ENCODE peak calls at places on chromosomes 6 and 20, in ten cellular contexts. B is astrocyte, D is fibroblast of lung, T is K562, J is GM23248, R is PC-3, W is hepatocyte, I is HepG2, Y is neural progenitor cell, V is SK-N-MC. L is an unnamed sample. For H3K9me3, the result is how much of the 10 kb centered on the place peaks cover.

GRCh38 chr6:163533443-163533842 is 118.9 kb downstream of the QKI start:
- DNase-seq in B (peak), D (peak), T (no peak), J (peak), R (peak), W (peak), I (peak), Y (no peak), V (no peak), L (no peak)

GRCh38 chr6:42942444-42942843 is 13.2 kb downstream of the CNPY3 start:
- DNase-seq in B (no peak), D (no peak), T (no peak), J (no peak), R (no peak), W (no peak), I (peak), Y (no peak), V (no peak), L (no peak)

GRCh38 chr6:54632984-54633565 is 213.5 kb upstream of the FAM83B start:
- DNase-seq in B (no peak), D (no peak), T (no peak), J (no peak), R (no peak), W (no peak), I (no peak), Y (no peak), V (no peak), L (no peak)

GRCh38 chr6:5623769-5624168 is 362.5 kb downstream of the FARS2 start:
- DNase-seq in B (no peak), D (no peak), T (no peak), J (no peak), R (no peak), W (no peak), I (no peak), Y (no peak), V (no peak), L (no peak)

GRCh38 chr6:4964675-4965336 is 39.0 kb downstream of the RPP40 start:
- DNase-seq in B (no peak), D (no peak), T (no peak), J (no peak), R (no peak), W (no peak), I (no peak), Y (no peak), V (no peak), L (no peak)

GRCh38 chr6:131995924-131996323 is 44.8 kb upstream of the CCN2 start:
- DNase-seq in B (peak), D (peak), T (no peak), J (peak), R (peak), W (no peak), I (no peak), Y (no peak), V (no peak), L (peak)

GRCh38 chr6:34697904-34698557 is 1.5 kb upstream of the ILRUN start:
- DNase-seq in B (no peak), D (no peak), T (no peak), J (no peak), R (no peak), W (no peak), I (no peak), Y (no peak), V (no peak), L (no peak)

GRCh38 chr20:17966432-17967312 is 1.9 kb downstream of the SNX5 start:
- DNase-seq in B (no peak), D (peak), T (no peak), J (peak), R (peak), W (peak), I (peak), Y (no peak), V (no peak), L (no peak)

GRCh38 chr6:121520337-121521163 is 85.1 kb downstream of the GJA1 start:
- DNase-seq in B (peak), D (peak), T (no peak), J (peak), R (peak), W (no peak), I (no peak), Y (no peak), V (no peak), L (no peak)

GRCh38 chr6:168328086-168328485 is 8.5 kb upstream of the DACT2 start:
- DNase-seq in B (no peak), D (no peak), T (no peak), J (no peak), R (no peak), W (no peak), I (no peak), Y (no peak), V (no peak), L (no peak)

GRCh38 chr20:63212792-63213191 is 3.1 kb downstream of the YTHDF1 start:
- DNase-seq in B (no peak), D (peak), T (no peak), J (peak), R (no peak), W (no peak), I (no peak), Y (no peak), V (no peak), L (no peak)

GRCh38 chr6:1310628-1311399 is 1.1 kb upstream of the FOXQ1 start:
- DNase-seq in B (no peak), D (no peak), T (no peak), J (peak), R (peak), W (peak), I (peak), Y (peak), V (no peak), L (peak)

GRCh38 chr20:31274441-31274840 is 17.0 kb downstream of the DEFB115 start:
- DNase-seq in B (no peak), D (no peak), T (no peak), J (no peak), R (no peak), W (no peak), I (no peak), Y (no peak), V (no peak), L (no peak)
- H3K9me3 ChIP-seq in B (under half), D (under half), T (under half), J (under half), R (under half), W (under half), I (under half), Y (under half), V (under half), L (under half)

DNA sequence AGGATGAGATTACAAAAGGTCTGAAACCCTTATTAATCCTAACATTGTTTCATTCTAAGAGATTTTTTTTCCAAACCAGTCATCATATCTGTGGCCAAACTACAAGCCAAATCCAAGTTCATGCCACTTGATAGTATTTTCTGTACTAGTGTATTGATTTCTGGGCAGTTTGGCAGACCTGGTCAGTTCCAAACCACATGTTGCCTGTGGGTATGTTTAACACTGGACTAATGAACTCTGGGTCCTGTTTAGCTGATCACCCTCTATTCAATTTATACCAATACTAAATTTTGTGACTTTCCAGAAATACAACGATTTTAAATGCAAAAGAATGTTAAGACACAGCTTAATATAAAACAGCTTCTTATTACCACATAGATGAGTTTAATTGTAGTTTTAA is 24.0 kb downstream of the TBX18 start:
- DNase-seq in B (no peak), D (no peak), T (no peak), J (no peak), R (no peak), W (no peak), I (no peak), Y (no peak), V (no peak), L (no peak)
- TF ChIP-seq EZH2 in B (no peak), D (no peak), T (no peak), J (no peak), R (no peak), W (no peak), I (no peak), Y (no peak), V (no peak), L (no peak)

GRCh38 chr20:25083141-25083772 is 1.3 kb upstream of the VSX1 start:
- DNase-seq in B (no peak), D (no peak), T (no peak), J (no peak), R (no peak), W (no peak), I (no peak), Y (peak), V (no peak), L (no peak)
- H3K9me3 ChIP-seq in B (under half), D (under half), T (under half), J (under half), R (under half), W (under half), I (under half), Y (under half), V (under half), L (under half)

GRCh38 chr20:664576-664975 is 11.0 kb downstream of the SCRT2 start:
- DNase-seq in B (no peak), D (no peak), T (no peak), J (no peak), R (no peak), W (no peak), I (no peak), Y (no peak), V (no peak), L (no peak)
- TF ChIP-seq EZH2 in B (no peak), D (peak), T (no peak), J (peak), R (no peak), W (no peak), I (peak), Y (no peak), V (no peak), L (no peak)